ENCODE peak calls at places on chromosomes 7 and 10, in five cellular contexts. One of them, this sample, is unnamed. For H3K9me3, the result is how much of the 10 kb centered on the place peaks cover.

GRCh38 chr7:102077081-102077480 is 209.6 kb upstream of the SH2B2 start:
- DNase-seq in CD8-positive, alpha-beta memory T cell: no peak
- DNase-seq in endothelial cell of umbilical vein: no peak
- DNase-seq in right cardiac atrium: no peak
- DNase-seq in cardiac muscle cell: no peak
- DNase-seq in this sample: no peak

GRCh38 chr7:44284216-44284615 is 41.2 kb downstream of the CAMK2B start:
- DNase-seq in CD8-positive, alpha-beta memory T cell: no peak
- DNase-seq in endothelial cell of umbilical vein: no peak
- DNase-seq in right cardiac atrium: peak
- DNase-seq in cardiac muscle cell: no peak
- DNase-seq in this sample: no peak

GRCh38 chr10:43966571-43966965 is 317.9 kb upstream of the ZNF32 start:
- DNase-seq in CD8-positive, alpha-beta memory T cell: no peak
- DNase-seq in endothelial cell of umbilical vein: no peak
- DNase-seq in right cardiac atrium: no peak
- DNase-seq in cardiac muscle cell: no peak
- DNase-seq in this sample: no peak

GRCh38 chr7:138257459-138258193 is 181.4 kb downstream of the AKR1D1 start:
- DNase-seq in CD8-positive, alpha-beta memory T cell: no peak
- DNase-seq in endothelial cell of umbilical vein: peak
- DNase-seq in right cardiac atrium: no peak
- DNase-seq in cardiac muscle cell: peak
- DNase-seq in this sample: no peak

GRCh38 chr10:29409241-29410051 is 120.6 kb downstream of the LYZL1 start:
- DNase-seq in CD8-positive, alpha-beta memory T cell: peak
- DNase-seq in endothelial cell of umbilical vein: peak
- DNase-seq in right cardiac atrium: peak
- DNase-seq in cardiac muscle cell: peak
- DNase-seq in this sample: peak

GRCh38 chr7:22651534-22652243 is 75.3 kb upstream of the IL6 start:
- DNase-seq in CD8-positive, alpha-beta memory T cell: no peak
- DNase-seq in endothelial cell of umbilical vein: peak
- DNase-seq in right cardiac atrium: no peak
- DNase-seq in cardiac muscle cell: peak
- DNase-seq in this sample: no peak

GRCh38 chr10:19775286-19775685 is 40.9 kb upstream of the PLXDC2 start:
- DNase-seq in CD8-positive, alpha-beta memory T cell: no peak
- DNase-seq in endothelial cell of umbilical vein: no peak
- DNase-seq in right cardiac atrium: no peak
- DNase-seq in cardiac muscle cell: no peak
- DNase-seq in this sample: no peak

GRCh38 chr10:78520737-78521430 is 487.2 kb downstream of the RPS24 start:
- DNase-seq in CD8-positive, alpha-beta memory T cell: no peak
- DNase-seq in endothelial cell of umbilical vein: peak
- DNase-seq in right cardiac atrium: no peak
- DNase-seq in cardiac muscle cell: peak
- DNase-seq in this sample: no peak

GRCh38 chr10:86234553-86235270 is 131.9 kb downstream of the GRID1 start:
- DNase-seq in CD8-positive, alpha-beta memory T cell: no peak
- DNase-seq in endothelial cell of umbilical vein: no peak
- DNase-seq in right cardiac atrium: no peak
- DNase-seq in cardiac muscle cell: no peak
- DNase-seq in this sample: no peak

GRCh38 chr7:114922652-114923402 is 933 bp downstream of the MDFIC start:
- DNase-seq in CD8-positive, alpha-beta memory T cell: peak
- DNase-seq in endothelial cell of umbilical vein: peak
- DNase-seq in right cardiac atrium: peak
- DNase-seq in cardiac muscle cell: peak
- DNase-seq in this sample: peak

GRCh38 chr7:78377532-78377931 is 579.0 kb downstream of the PHTF2 start:
- DNase-seq in CD8-positive, alpha-beta memory T cell: no peak
- DNase-seq in endothelial cell of umbilical vein: no peak
- DNase-seq in right cardiac atrium: no peak
- DNase-seq in cardiac muscle cell: no peak
- DNase-seq in this sample: no peak

GRCh38 chr10:43128958-43129706 is 9.1 kb upstream of the CSGALNACT2 start:
- DNase-seq in CD8-positive, alpha-beta memory T cell: no peak
- DNase-seq in endothelial cell of umbilical vein: peak
- DNase-seq in right cardiac atrium: no peak
- DNase-seq in cardiac muscle cell: peak
- DNase-seq in this sample: no peak

GRCh38 chr10:107665459-107665858 is 501.0 kb upstream of the SORCS1 start:
- DNase-seq in CD8-positive, alpha-beta memory T cell: no peak
- DNase-seq in endothelial cell of umbilical vein: no peak
- DNase-seq in right cardiac atrium: no peak
- DNase-seq in cardiac muscle cell: no peak
- DNase-seq in this sample: no peak
- H3K9me3 ChIP-seq in CD8-positive, alpha-beta memory T cell: under half
- H3K9me3 ChIP-seq in endothelial cell of umbilical vein: under half
- H3K9me3 ChIP-seq in right cardiac atrium: under half
- H3K9me3 ChIP-seq in cardiac muscle cell: under half
- H3K9me3 ChIP-seq in this sample: under half

DNA sequence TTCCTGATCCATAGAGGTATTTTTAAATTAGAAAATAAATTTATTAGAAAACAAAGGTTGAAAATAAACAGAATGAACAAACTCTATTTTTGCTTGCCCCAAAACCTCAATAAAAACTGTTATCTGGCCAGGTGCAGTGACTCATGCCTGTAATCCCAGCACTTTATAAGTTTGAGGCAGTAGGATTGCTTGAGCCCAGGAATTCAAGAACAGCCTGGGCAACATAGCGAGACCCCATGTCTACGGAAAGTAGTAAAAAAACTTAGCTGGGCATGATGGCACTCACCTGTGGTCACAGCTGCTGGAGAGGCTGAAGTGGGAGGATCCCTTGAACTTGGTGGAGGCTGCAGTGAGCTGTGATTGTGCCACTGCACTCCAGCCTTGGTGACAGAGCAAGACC is 10.3 kb downstream of the SLK start:
- DNase-seq in CD8-positive, alpha-beta memory T cell: no peak
- DNase-seq in endothelial cell of umbilical vein: no peak
- DNase-seq in right cardiac atrium: no peak
- DNase-seq in cardiac muscle cell: no peak
- DNase-seq in this sample: no peak
- H3K9me3 ChIP-seq in CD8-positive, alpha-beta memory T cell: under half
- H3K9me3 ChIP-seq in endothelial cell of umbilical vein: under half
- H3K9me3 ChIP-seq in right cardiac atrium: under half
- H3K9me3 ChIP-seq in cardiac muscle cell: under half
- H3K9me3 ChIP-seq in this sample: under half

GRCh38 chr7:159296093-159296681 is 151.5 kb upstream of the VIPR2 start:
- DNase-seq in CD8-positive, alpha-beta memory T cell: no peak
- DNase-seq in endothelial cell of umbilical vein: no peak
- DNase-seq in right cardiac atrium: no peak
- DNase-seq in cardiac muscle cell: no peak
- DNase-seq in this sample: no peak
- H3K9me3 ChIP-seq in CD8-positive, alpha-beta memory T cell: under half
- H3K9me3 ChIP-seq in endothelial cell of umbilical vein: under half
- H3K9me3 ChIP-seq in right cardiac atrium: under half
- H3K9me3 ChIP-seq in cardiac muscle cell: under half
- H3K9me3 ChIP-seq in this sample: under half

GRCh38 chr7:724298-724697 is 2.2 kb upstream of the DNAAF5 start:
- DNase-seq in CD8-positive, alpha-beta memory T cell: no peak
- DNase-seq in endothelial cell of umbilical vein: no peak
- DNase-seq in right cardiac atrium: no peak
- DNase-seq in cardiac muscle cell: no peak
- DNase-seq in this sample: no peak
- H3K9me3 ChIP-seq in CD8-positive, alpha-beta memory T cell: under half
- H3K9me3 ChIP-seq in endothelial cell of umbilical vein: under half
- H3K9me3 ChIP-seq in right cardiac atrium: under half
- H3K9me3 ChIP-seq in cardiac muscle cell: under half
- H3K9me3 ChIP-seq in this sample: under half

This sample was measured in T-helper 17 cell.